ENCODE peak calls at places on chromosomes 16 and 17, in nine cellular contexts. U is PC-3, L is neural progenitor cell, A is pancreas, S is HFF-Myc, T is cardiac fibroblast, M is sigmoid colon, R is adrenal gland, Q is bronchial epithelial cell. Z is an unnamed sample.

GRCh38 chr16:630815-631405 is at the start of gene WFIKKN1:
- DNase-seq in U (no peak), M (no peak), T (no peak), R (peak), S (no peak), L (peak), Q (no peak), A (peak), Z (no peak)

GRCh38 chr16:27269300-27270150 is 953 bp upstream of the NSMCE1 start:
- DNase-seq in R (no peak), U (no peak), A (no peak), M (no peak), T (no peak), S (no peak), L (no peak), Q (no peak), Z (no peak)

GRCh38 chr17:66675991-66676371 is 158.9 kb upstream of the CACNG5 start:
- DNase-seq in L (no peak), S (no peak), Q (no peak), A (no peak), R (no peak), M (peak), T (peak), U (no peak), Z (peak)

GRCh38 chr17:64090144-64090543 is 39.8 kb downstream of the ERN1 start:
- DNase-seq in Q (no peak), A (no peak), M (no peak), T (no peak), U (no peak), R (no peak), S (no peak), L (no peak), Z (no peak)

GRCh38 chr16:47211218-47211617 is 67.5 kb upstream of the NETO2 start:
- DNase-seq in L (no peak), T (no peak), S (no peak), Q (no peak), R (no peak), M (no peak), A (no peak), U (no peak), Z (no peak)

GRCh38 chr17:31908386-31908785 is 6.9 kb upstream of the UTP6 start:
- DNase-seq in S (no peak), T (no peak), M (no peak), A (no peak), Q (no peak), U (no peak), L (no peak), R (no peak), Z (no peak)

GRCh38 chr16:12000032-12000431 is 23.5 kb downstream of the SNX29 start:
- DNase-seq in U (no peak), M (no peak), Q (no peak), T (no peak), A (no peak), L (no peak), S (no peak), R (no peak), Z (no peak)

GRCh38 chr17:57256708-57257112 is 387 bp downstream of the MSI2 start:
- DNase-seq in Q (no peak), A (peak), M (peak), U (peak), S (no peak), T (peak), L (peak), R (peak), Z (peak)

GRCh38 chr17:42072323-42073187 is 22.2 kb upstream of the C17orf113 start:
- DNase-seq in U (no peak), A (peak), S (no peak), M (no peak), R (no peak), L (peak), Q (no peak), T (no peak), Z (no peak)

GRCh38 chr17:8994319-8994718 is 27.0 kb upstream of the NTN1 start:
- DNase-seq in U (peak), Q (peak), T (peak), M (peak), A (peak), R (peak), S (no peak), L (peak), Z (peak)

GRCh38 chr16:87226926-87227650 is 90.1 kb downstream of the C16orf95 start:
- DNase-seq in U (no peak), R (no peak), Q (no peak), A (no peak), L (no peak), M (no peak), S (peak), T (peak), Z (no peak)

GRCh38 chr17:51461578-51462004 is 201.2 kb downstream of the UTP18 start:
- DNase-seq in L (peak), S (no peak), Q (peak), A (peak), T (peak), M (no peak), R (peak), U (peak), Z (peak)

GRCh38 chr17:35432176-35433074 is at the start of gene SLFN12:
- DNase-seq in L (peak), S (peak), T (peak), R (peak), Q (peak), M (peak), U (no peak), A (peak), Z (peak)

GRCh38 chr16:1903220-1903574 is 15.0 kb downstream of the HS3ST6 start:
- DNase-seq in R (no peak), Q (no peak), L (peak), U (no peak), M (no peak), T (no peak), S (no peak), A (no peak), Z (no peak)

GRCh38 chr16:14278749-14279148 is 207.6 kb downstream of the MRTFB start:
- DNase-seq in M (no peak), R (no peak), L (no peak), A (no peak), U (no peak), S (no peak), T (no peak), Q (no peak), Z (no peak)

GRCh38 chr16:75032655-75033054 is 33.8 kb downstream of the ZNRF1 start:
- DNase-seq in M (no peak), A (no peak), L (no peak), T (no peak), R (no peak), U (no peak), Q (no peak), S (no peak), Z (no peak)

GRCh38 chr16:1991135-1991551 is 1.4 kb downstream of the SYNGR3 start:
- DNase-seq in U (no peak), M (no peak), S (no peak), L (no peak), Q (no peak), A (no peak), T (no peak), R (peak), Z (no peak)

GRCh38 chr16:337975-338575 is 14.4 kb downstream of the AXIN1 start:
- DNase-seq in R (no peak), T (no peak), S (no peak), Q (no peak), A (no peak), U (no peak), M (no peak), L (peak), Z (no peak)

GRCh38 chr16:72875291-72876036 is 172.5 kb downstream of the ZFHX3 start:
- DNase-seq in T (no peak), U (peak), R (no peak), L (no peak), M (no peak), Q (peak), S (no peak), A (no peak), Z (peak)

GRCh38 chr17:39742126-39742855 is 4.6 kb downstream of the GRB7 start:
- DNase-seq in R (no peak), T (no peak), M (no peak), A (peak), U (no peak), Q (no peak), S (no peak), L (no peak), Z (no peak)

GRCh38 chr17:2854662-2855061 is 58.4 kb downstream of the RAP1GAP2 start:
- DNase-seq in L (no peak), S (no peak), R (peak), Q (peak), T (no peak), A (peak), U (peak), M (no peak), Z (peak)

GRCh38 chr16:2009302-2009711 is 314 bp downstream of the ZNF598 start:
- DNase-seq in T (no peak), Q (no peak), A (peak), R (no peak), S (no peak), M (no peak), L (no peak), U (no peak), Z (no peak)

GRCh38 chr17:66637491-66637890 is 197.4 kb upstream of the CACNG5 start:
- DNase-seq in S (no peak), R (no peak), T (no peak), A (no peak), Q (peak), U (no peak), M (no peak), L (no peak), Z (peak)

GRCh38 chr16:47503936-47504335 is 42.8 kb downstream of the PHKB start:
- DNase-seq in T (no peak), S (peak), Q (peak), U (peak), R (no peak), L (no peak), M (no peak), A (no peak), Z (peak)

GRCh38 chr16:1057252-1057932 is 15.2 kb upstream of the SSTR5 start:
- DNase-seq in L (peak), R (peak), U (peak), T (peak), M (no peak), Q (no peak), S (no peak), A (peak), Z (no peak)

GRCh38 chr17:30558313-30559195 is 81.3 kb downstream of the GOSR1 start:
- DNase-seq in R (no peak), A (no peak), S (no peak), U (no peak), M (no peak), T (no peak), Q (no peak), L (no peak), Z (no peak)

GRCh38 chr16:88904676-88905365 is 38.4 kb upstream of the PABPN1L start:
- DNase-seq in S (no peak), Q (peak), L (no peak), A (no peak), T (no peak), U (peak), M (no peak), R (peak), Z (peak)

GRCh38 chr17:61783120-61783519 is 80.2 kb downstream of the BRIP1 start:
- DNase-seq in U (no peak), Q (no peak), S (no peak), L (no peak), T (no peak), M (no peak), A (no peak), R (no peak), Z (no peak)

GRCh38 chr17:73091770-73092517 is 544 bp downstream of the SLC39A11 start:
- DNase-seq in Q (peak), U (peak), L (peak), M (no peak), R (peak), S (no peak), A (peak), T (peak), Z (peak)

GRCh38 chr16:27174798-27175197 is 28.5 kb upstream of the KDM8 start:
- DNase-seq in Q (peak), S (peak), U (peak), M (no peak), R (no peak), A (no peak), T (peak), L (no peak), Z (peak)

GRCh38 chr16:30949655-30950515 is 1.0 kb downstream of the ORAI3 start:
- DNase-seq in M (peak), T (peak), A (peak), R (peak), Q (peak), U (peak), L (peak), S (peak), Z (peak)

GRCh38 chr17:74670329-74670728 is 42.4 kb downstream of the CD300LF start:
- DNase-seq in U (no peak), M (no peak), A (no peak), S (no peak), T (no peak), R (no peak), L (no peak), Q (no peak), Z (no peak)

GRCh38 chr17:77408284-77408683 is 267.5 kb downstream of the SEC14L1 start:
- DNase-seq in S (no peak), T (no peak), U (no peak), Q (no peak), R (no peak), A (no peak), L (no peak), M (no peak), Z (no peak)

GRCh38 chr17:77405867-77406513 is 265.2 kb downstream of the SEC14L1 start:
- DNase-seq in M (no peak), R (no peak), L (no peak), Q (no peak), U (no peak), A (no peak), S (no peak), T (no peak), Z (no peak)

GRCh38 chr17:77410470-77410869 is 269.7 kb downstream of the SEC14L1 start:
- DNase-seq in Q (no peak), S (no peak), T (no peak), M (no peak), A (no peak), U (peak), R (no peak), L (no peak), Z (no peak)

GRCh38 chr17:77407321-77408277 is 266.8 kb downstream of the SEC14L1 start:
- DNase-seq in L (no peak), M (peak), Q (peak), R (no peak), U (no peak), T (no peak), A (no peak), S (no peak), Z (peak)

GRCh38 chr17:77409282-77410161 is 268.8 kb downstream of the SEC14L1 start:
- DNase-seq in M (peak), R (no peak), S (peak), L (peak), Q (no peak), A (no peak), T (peak), U (no peak), Z (peak)
- H3K4me3 ChIP-seq in M (peak), R (no peak), S (no peak), L (no peak), Q (no peak), A (no peak), T (no peak), U (no peak), Z (no peak)

GRCh38 chr16:66442502-66443268 is 15.6 kb downstream of the BEAN1 start:
- DNase-seq in U (no peak), T (no peak), M (no peak), Q (no peak), L (no peak), S (no peak), A (no peak), R (no peak), Z (no peak)

GRCh38 chr16:66441586-66442375 is 14.7 kb downstream of the BEAN1 start:
- DNase-seq in M (no peak), L (no peak), Q (peak), R (no peak), A (no peak), T (peak), U (peak), S (no peak), Z (peak)

GRCh38 chr16:66443269-66443652 is 16.2 kb downstream of the BEAN1 start:
- DNase-seq in R (no peak), U (no peak), Q (no peak), T (no peak), M (no peak), A (no peak), L (no peak), S (no peak), Z (no peak)

GRCh38 chr16:66446737-66447136 is 19.6 kb downstream of the BEAN1 start:
- DNase-seq in Q (peak), S (no peak), R (no peak), L (no peak), M (peak), U (no peak), A (no peak), T (no peak), Z (peak)

GRCh38 chr16:66444049-66444481 is 17.0 kb downstream of the BEAN1 start:
- DNase-seq in M (no peak), U (no peak), L (peak), Q (no peak), T (no peak), S (no peak), A (no peak), R (no peak), Z (no peak)
- TF ChIP-seq CTCF in M (no peak), U (peak), L (peak), Q (no peak), T (no peak), S (peak), A (no peak), R (no peak), Z (no peak)

GRCh38 chr16:17474572-17474971 is 3.8 kb upstream of the XYLT1 start:
- DNase-seq in T (no peak), U (no peak), A (no peak), M (no peak), R (no peak), S (no peak), L (peak), Q (no peak), Z (no peak)

GRCh38 chr16:17471745-17472075 is 950 bp upstream of the XYLT1 start:
- DNase-seq in A (no peak), U (no peak), L (no peak), Q (no peak), M (no peak), R (no peak), T (no peak), S (peak), Z (no peak)

GRCh38 chr16:17475104-17475503 is 4.3 kb upstream of the XYLT1 start:
- DNase-seq in T (no peak), Q (no peak), L (no peak), S (no peak), R (no peak), U (no peak), M (no peak), A (no peak), Z (no peak)

GRCh38 chr16:17476414-17477259 is 5.9 kb upstream of the XYLT1 start:
- DNase-seq in U (peak), R (peak), L (peak), A (peak), Q (peak), S (peak), M (no peak), T (peak), Z (peak)

GRCh38 chr16:17474037-17474436 is 3.3 kb upstream of the XYLT1 start:
- DNase-seq in Q (no peak), R (peak), U (no peak), M (no peak), A (no peak), T (peak), L (no peak), S (no peak), Z (no peak)
- H3K4me3 ChIP-seq in Q (no peak), R (no peak), U (no peak), M (no peak), A (no peak), T (no peak), L (no peak), S (no peak), Z (no peak)

DNA sequence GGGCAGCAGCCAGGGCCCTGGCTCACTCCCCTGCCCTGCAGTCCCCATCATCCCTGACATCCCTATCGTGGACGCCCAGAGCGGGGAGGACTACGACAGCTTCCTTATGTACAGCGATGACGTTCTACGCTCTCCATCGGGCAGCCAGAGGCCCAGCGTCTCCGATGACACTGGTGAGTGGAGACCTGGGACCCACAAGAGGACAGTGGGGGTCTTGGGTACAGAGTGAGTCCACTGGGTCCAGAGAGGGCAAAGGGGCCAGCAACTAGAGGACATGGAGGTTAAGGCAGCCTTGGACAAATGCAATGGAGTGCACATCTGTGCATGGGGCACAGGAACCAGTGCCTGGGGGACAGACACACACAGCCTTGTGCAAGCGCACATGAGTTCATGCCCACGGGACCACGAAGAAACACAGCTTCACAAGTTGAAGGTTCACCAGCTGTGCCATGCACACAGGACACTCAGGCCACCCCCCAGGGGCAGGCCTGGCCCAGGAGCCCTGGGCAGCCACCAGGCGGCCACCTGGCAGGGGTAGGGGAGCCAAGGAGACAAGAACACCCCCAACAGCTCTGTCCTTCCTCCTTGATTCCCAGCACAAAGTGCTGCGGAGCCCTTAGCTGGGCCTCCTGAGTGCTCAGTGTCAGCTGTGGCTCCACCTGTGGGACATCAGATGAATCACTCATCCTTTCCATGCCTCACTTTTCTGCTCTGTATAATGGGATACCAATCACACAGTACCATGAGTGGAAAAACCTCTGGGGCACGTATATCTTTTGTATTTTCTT is 12.4 kb downstream of the GALK1 start:
- DNase-seq in S (no peak), Q (no peak), U (no peak), M (no peak), T (no peak), L (no peak), A (no peak), R (no peak), Z (no peak)
- TF ChIP-seq CTCF in S (no peak), Q (no peak), U (no peak), M (no peak), T (no peak), L (peak), A (no peak), R (no peak), Z (peak)

GRCh38 chr17:36922175-36922574 is 15.1 kb upstream of the LHX1 start:
- DNase-seq in M (no peak), T (no peak), A (no peak), L (no peak), Q (no peak), R (no peak), U (no peak), S (no peak), Z (no peak)
- H3K4me3 ChIP-seq in M (no peak), T (no peak), A (no peak), L (no peak), Q (no peak), R (no peak), U (no peak), S (no peak), Z (no peak)

GRCh38 chr17:81712468-81713003 is 452 bp downstream of the SLC25A10 start:
- DNase-seq in L (peak), S (no peak), M (peak), Q (no peak), R (no peak), T (no peak), U (peak), A (peak), Z (peak)
- TF ChIP-seq CTCF in L (peak), S (no peak), M (no peak), Q (peak), R (no peak), T (no peak), U (no peak), A (no peak), Z (peak)

GRCh38 chr16:57639172-57639571 is 10.7 kb downstream of the ADGRG1 start:
- DNase-seq in M (no peak), A (peak), T (peak), S (no peak), R (peak), Q (no peak), U (no peak), L (peak), Z (no peak)
- H3K4me3 ChIP-seq in M (no peak), A (no peak), T (no peak), S (no peak), R (no peak), Q (no peak), U (no peak), L (peak), Z (no peak)

GRCh38 chr17:1783834-1784611 is 22.2 kb downstream of the SERPINF1 start:
- DNase-seq in M (peak), Q (peak), A (peak), U (peak), S (peak), L (peak), R (peak), T (peak), Z (peak)
- TF ChIP-seq CTCF in M (peak), Q (peak), A (peak), U (peak), S (peak), L (peak), R (peak), T (peak), Z (peak)

DNA sequence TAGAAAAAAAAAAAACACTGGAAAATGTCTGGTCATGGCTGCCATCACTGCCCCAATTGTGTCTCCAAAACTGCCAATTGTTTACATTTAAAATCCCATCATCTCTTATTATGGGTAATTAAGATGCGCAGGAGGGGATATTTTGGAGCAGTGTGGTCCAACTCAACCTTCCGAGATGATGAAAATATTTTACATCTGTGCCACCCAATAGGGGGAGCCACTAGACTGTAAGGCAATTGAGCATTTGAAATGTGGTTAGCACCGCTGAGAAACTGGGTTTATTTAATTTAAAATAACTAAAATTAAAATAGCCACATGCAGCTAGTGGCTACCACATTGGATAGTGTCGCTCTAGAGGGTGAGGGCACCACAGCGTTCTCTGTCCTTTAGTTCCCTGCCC is 3.6 kb downstream of the MPO start:
- DNase-seq in L (peak), M (no peak), R (no peak), Q (peak), T (peak), U (peak), A (no peak), S (no peak), Z (peak)
- H3K4me3 ChIP-seq in L (no peak), M (no peak), R (no peak), Q (no peak), T (no peak), U (no peak), A (no peak), S (no peak), Z (no peak)